ENCODE peak calls at places on chromosomes 2 and 18, in four cellular contexts. Y is myocyte; P is EH; N is naive thymus-derived CD8-positive, alpha-beta T cell. J is an unnamed sample.
A peak's percentile ranks its signal among the peaks of the same experiment; 100 is the strongest.

GRCh38 chr2:233817305-233817980 is 36.9 kb downstream of the HJURP start:
- DNase-seq in N (no peak), Y (no peak), P (peak; percentile 40), J (no peak)

GRCh38 chr2:88852753-88853402 is 161.4 kb downstream of the RPIA start:
- DNase-seq in N (no peak), Y (no peak), P (no peak), J (no peak)

GRCh38 chr2:226837334-226837733 is 1.5 kb downstream of the RHBDD1 start:
- DNase-seq in Y (no peak), N (no peak), P (no peak), J (no peak)

GRCh38 chr2:106961328-106961727 is 75.4 kb upstream of the ST6GAL2 start:
- DNase-seq in Y (no peak), P (no peak), N (no peak), J (no peak)

GRCh38 chr2:65708129-65708528 is 275.7 kb upstream of the SPRED2 start:
- DNase-seq in N (no peak), Y (no peak), P (peak; percentile 87), J (no peak)

GRCh38 chr2:241724259-241724974 is 10.0 kb upstream of the D2HGDH start:
- DNase-seq in Y (no peak), N (peak; percentile 27), P (no peak), J (no peak)

GRCh38 chr18:24544141-24544498 is 83.7 kb downstream of the HRH4 start:
- DNase-seq in P (peak; percentile 30), N (no peak), Y (peak; percentile 23), J (no peak)

GRCh38 chr2:239273280-239274234 is 127.3 kb downstream of the HDAC4 start:
- DNase-seq in N (no peak), Y (no peak), P (no peak), J (no peak)

GRCh38 chr2:64331846-64332245 is 122.1 kb upstream of the LGALSL start:
- DNase-seq in Y (no peak), P (no peak), N (no peak), J (no peak)

GRCh38 chr2:28765316-28765715 is 13.7 kb downstream of the PPP1CB start:
- DNase-seq in N (no peak), P (peak; percentile 63), Y (no peak), J (no peak)

GRCh38 chr2:142849818-142850217 is 27.6 kb upstream of the KYNU start:
- DNase-seq in P (peak; percentile 9), N (no peak), Y (no peak), J (no peak)

GRCh38 chr2:101770672-101771071 is 73.2 kb downstream of the MAP4K4 start:
- DNase-seq in Y (peak; percentile 87), P (peak; percentile 72), N (no peak), J (no peak)

GRCh38 chr18:58625839-58626238 is 3.1 kb downstream of the ALPK2 start:
- DNase-seq in N (no peak), Y (no peak), P (no peak), J (no peak)

GRCh38 chr2:209499071-209499470 is 75.2 kb downstream of the MAP2 start:
- DNase-seq in P (peak; percentile 90), Y (no peak), N (no peak), J (no peak)

GRCh38 chr2:85737481-85737880 is 16.3 kb upstream of the ATOH8 start:
- DNase-seq in N (no peak), Y (peak; percentile 66), P (peak; percentile 89), J (no peak)

GRCh38 chr2:221929259-221929658 is 357.2 kb upstream of the EPHA4 start:
- DNase-seq in Y (no peak), P (no peak), N (no peak), J (no peak)

GRCh38 chr2:172978053-172978383 is 97.6 kb upstream of the MAP3K20 start:
- DNase-seq in P (no peak), Y (no peak), N (no peak), J (no peak)

GRCh38 chr18:57469884-57470283 is 34.7 kb downstream of the ONECUT2 start:
- DNase-seq in Y (no peak), N (no peak), P (no peak), J (no peak)

GRCh38 chr18:49206717-49207116 is 253.7 kb downstream of the DYM start:
- DNase-seq in N (no peak), P (no peak), Y (no peak), J (no peak)

GRCh38 chr2:5696741-5697521 is 4.7 kb downstream of the SOX11 start:
- DNase-seq in Y (peak; percentile 75), P (peak; percentile 70), N (no peak), J (no peak)

GRCh38 chr18:76957384-76958355 is 135.3 kb downstream of the ZNF236 start:
- DNase-seq in N (no peak), P (no peak), Y (no peak), J (no peak)

J was measured in SIG-M5.